ENCODE peak calls at places on chromosomes 2 and 18, in four cellular contexts. One of them, this sample, is unnamed.

GRCh38 chr2:10521356-10521755 is 73.2 kb upstream of the ODC1 start:
- DNase-seq in left ventricle myocardium inferior: no peak
- DNase-seq in neural progenitor cell: no peak
- DNase-seq in SK-N-SH: no peak
- DNase-seq in this sample: no peak

GRCh38 chr2:26462100-26462499 is 15.8 kb downstream of the OTOF start:
- DNase-seq in SK-N-SH: no peak
- DNase-seq in left ventricle myocardium inferior: no peak
- DNase-seq in neural progenitor cell: no peak
- DNase-seq in this sample: peak; percentile 32

GRCh38 chr2:140986456-140986855 is 1144.4 kb downstream of the LRP1B start:
- DNase-seq in left ventricle myocardium inferior: no peak
- DNase-seq in neural progenitor cell: no peak
- DNase-seq in SK-N-SH: no peak
- DNase-seq in this sample: no peak

GRCh38 chr2:101773137-101773536 is 75.6 kb downstream of the MAP4K4 start:
- DNase-seq in SK-N-SH: no peak
- DNase-seq in left ventricle myocardium inferior: no peak
- DNase-seq in neural progenitor cell: peak; percentile 59
- DNase-seq in this sample: no peak

GRCh38 chr2:167196461-167197252 is 308.4 kb downstream of the XIRP2 start:
- DNase-seq in SK-N-SH: peak; percentile 55
- DNase-seq in neural progenitor cell: peak; percentile 21
- DNase-seq in left ventricle myocardium inferior: peak; percentile 46
- DNase-seq in this sample: peak; percentile 10

GRCh38 chr18:10213526-10213925 is 240.9 kb upstream of the APCDD1 start:
- DNase-seq in left ventricle myocardium inferior: no peak
- DNase-seq in SK-N-SH: no peak
- DNase-seq in neural progenitor cell: no peak
- DNase-seq in this sample: no peak

GRCh38 chr2:238101891-238102841 is 2.0 kb downstream of the ESPNL start:
- DNase-seq in SK-N-SH: peak; percentile 52
- DNase-seq in left ventricle myocardium inferior: no peak
- DNase-seq in neural progenitor cell: no peak
- DNase-seq in this sample: no peak

GRCh38 chr2:223043164-223043941 is 8.6 kb upstream of the KCNE4 start:
- DNase-seq in left ventricle myocardium inferior: no peak
- DNase-seq in SK-N-SH: no peak
- DNase-seq in neural progenitor cell: no peak
- DNase-seq in this sample: no peak

GRCh38 chr2:179050735-179051134 is 798 bp upstream of the CCDC141 start:
- DNase-seq in neural progenitor cell: no peak
- DNase-seq in left ventricle myocardium inferior: no peak
- DNase-seq in SK-N-SH: no peak
- DNase-seq in this sample: no peak

GRCh38 chr18:55821219-55821618 is 233.2 kb upstream of the TCF4 start:
- DNase-seq in SK-N-SH: no peak
- DNase-seq in left ventricle myocardium inferior: no peak
- DNase-seq in neural progenitor cell: no peak
- DNase-seq in this sample: no peak

GRCh38 chr2:226427538-226428307 is 371.9 kb downstream of the IRS1 start:
- DNase-seq in left ventricle myocardium inferior: no peak
- DNase-seq in neural progenitor cell: no peak
- DNase-seq in SK-N-SH: peak; percentile 1
- DNase-seq in this sample: no peak
- H3K4me1 ChIP-seq in left ventricle myocardium inferior: no peaks in the 10 kb centered on the region
- H3K4me1 ChIP-seq in neural progenitor cell: peaks cover 13% of the 10 kb centered on the region
- H3K4me1 ChIP-seq in SK-N-SH: no peaks in the 10 kb centered on the region
- H3K4me1 ChIP-seq in this sample: no peaks in the 10 kb centered on the region

GRCh38 chr2:195532628-195533271 is 124.3 kb upstream of the SLC39A10 start:
- DNase-seq in SK-N-SH: no peak
- DNase-seq in left ventricle myocardium inferior: no peak
- DNase-seq in neural progenitor cell: no peak
- DNase-seq in this sample: no peak

GRCh38 chr2:195535911-195536522 is 121.0 kb upstream of the SLC39A10 start:
- DNase-seq in SK-N-SH: no peak
- DNase-seq in neural progenitor cell: no peak
- DNase-seq in left ventricle myocardium inferior: no peak
- DNase-seq in this sample: no peak

GRCh38 chr2:195532255-195532627 is 124.8 kb upstream of the SLC39A10 start:
- DNase-seq in left ventricle myocardium inferior: no peak
- DNase-seq in SK-N-SH: no peak
- DNase-seq in neural progenitor cell: no peak
- DNase-seq in this sample: no peak

GRCh38 chr2:195531754-195532153 is 125.3 kb upstream of the SLC39A10 start:
- DNase-seq in left ventricle myocardium inferior: no peak
- DNase-seq in SK-N-SH: no peak
- DNase-seq in neural progenitor cell: no peak
- DNase-seq in this sample: peak; percentile 39

GRCh38 chr2:195533771-195534642 is 123.0 kb upstream of the SLC39A10 start:
- DNase-seq in neural progenitor cell: no peak
- DNase-seq in SK-N-SH: no peak
- DNase-seq in left ventricle myocardium inferior: peak; percentile 29
- DNase-seq in this sample: peak; percentile 82
- H3K4me3 ChIP-seq in neural progenitor cell: no peak overlapping the region
- H3K4me3 ChIP-seq in SK-N-SH: no peak overlapping the region
- H3K4me3 ChIP-seq in left ventricle myocardium inferior: no peak overlapping the region
- H3K4me3 ChIP-seq in this sample: no peak overlapping the region

GRCh38 chr2:218881744-218882462 is 1.3 kb downstream of the WNT10A start:
- DNase-seq in left ventricle myocardium inferior: no peak
- DNase-seq in SK-N-SH: peak; percentile 23
- DNase-seq in neural progenitor cell: no peak
- DNase-seq in this sample: peak; percentile 5

GRCh38 chr2:218878486-218878885 is 2.2 kb upstream of the WNT10A start:
- DNase-seq in SK-N-SH: no peak
- DNase-seq in neural progenitor cell: no peak
- DNase-seq in left ventricle myocardium inferior: peak; percentile 13
- DNase-seq in this sample: peak; percentile 44

GRCh38 chr2:218880749-218881594 is at the start of gene WNT10A:
- DNase-seq in neural progenitor cell: no peak
- DNase-seq in left ventricle myocardium inferior: no peak
- DNase-seq in SK-N-SH: peak; percentile 58
- DNase-seq in this sample: peak; percentile 8

GRCh38 chr2:218878941-218879761 is 1.5 kb upstream of the WNT10A start:
- DNase-seq in SK-N-SH: peak; percentile 78
- DNase-seq in neural progenitor cell: peak; percentile 76
- DNase-seq in left ventricle myocardium inferior: peak; percentile 12
- DNase-seq in this sample: peak; percentile 70

GRCh38 chr2:218879881-218880748 is 537 bp upstream of the WNT10A start:
- DNase-seq in SK-N-SH: peak; percentile 74
- DNase-seq in neural progenitor cell: no peak
- DNase-seq in left ventricle myocardium inferior: no peak
- DNase-seq in this sample: peak; percentile 33
- H3K27me3 ChIP-seq in SK-N-SH: peaks cover 41% of the 10 kb centered on the region
- H3K27me3 ChIP-seq in neural progenitor cell: peaks cover 100% of the 10 kb centered on the region
- H3K27me3 ChIP-seq in left ventricle myocardium inferior: peaks cover 100% of the 10 kb centered on the region
- H3K27me3 ChIP-seq in this sample: no peaks in the 10 kb centered on the region

DNA sequence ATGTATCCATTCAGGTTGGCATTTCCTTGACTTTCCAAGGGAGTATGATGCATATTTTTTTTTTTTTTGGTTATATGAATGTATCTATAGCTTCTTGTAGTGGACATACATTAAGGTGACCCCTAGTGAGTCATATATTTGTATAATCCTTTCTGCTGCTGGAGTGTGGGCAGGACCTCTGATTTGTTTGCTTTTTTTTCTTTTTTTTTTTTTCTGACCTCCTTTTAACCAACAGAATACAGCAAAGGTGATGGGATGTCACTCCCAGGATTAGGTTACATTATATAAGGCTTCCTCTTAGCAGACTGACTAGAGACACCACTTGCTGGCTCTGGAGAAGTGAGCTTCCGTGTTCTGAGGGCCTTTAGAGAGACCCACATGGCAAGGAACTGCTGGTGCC is 201.8 kb downstream of the PTH2R start:
- DNase-seq in SK-N-SH: no peak
- DNase-seq in left ventricle myocardium inferior: no peak
- DNase-seq in neural progenitor cell: no peak
- DNase-seq in this sample: no peak
- H3K4me1 ChIP-seq in SK-N-SH: no peaks in the 10 kb centered on the region
- H3K4me1 ChIP-seq in left ventricle myocardium inferior: no peaks in the 10 kb centered on the region
- H3K4me1 ChIP-seq in neural progenitor cell: no peaks in the 10 kb centered on the region
- H3K4me1 ChIP-seq in this sample: no peaks in the 10 kb centered on the region

This sample was measured in BE2C.